ENCODE peak calls at places on chromosomes 4 and X, in five cellular contexts. O is OCI-LY7; P is CD4-positive, alpha-beta T cell; L is H9; B is AG04450. H is an unnamed sample.

GRCh38 chr4:65018313-65018712 is 609.1 kb upstream of the TECRL start:
- DNase-seq in L (no peak), P (no peak), O (no peak), B (no peak), H (no peak)

GRCh38 chrX:107599371-107599970 is 28.8 kb upstream of the PRPS1 start:
- DNase-seq in P (no peak), L (peak), B (no peak), O (no peak), H (no peak)

GRCh38 chr4:8403173-8403753 is 37.3 kb downstream of the ACOX3 start:
- DNase-seq in B (peak), P (peak), L (peak), O (peak), H (no peak)

GRCh38 chr4:99061048-99061447 is 27.5 kb downstream of the ADH5 start:
- DNase-seq in B (no peak), P (no peak), L (no peak), O (no peak), H (no peak)

GRCh38 chr4:154559141-154559841 is 3.5 kb upstream of the FGB start:
- DNase-seq in O (peak), P (no peak), B (no peak), L (peak), H (no peak)

GRCh38 chr4:143711543-143712159 is 11.2 kb upstream of the FREM3 start:
- DNase-seq in L (peak), B (no peak), O (no peak), P (no peak), H (no peak)

GRCh38 chr4:74964311-74964710 is 31.4 kb downstream of the PARM1 start:
- DNase-seq in B (no peak), P (no peak), L (no peak), O (no peak), H (no peak)

GRCh38 chr4:60452259-60452658 is 747.9 kb upstream of the ADGRL3 start:
- DNase-seq in P (no peak), O (no peak), B (no peak), L (no peak), H (no peak)

GRCh38 chr4:108512615-108513505 is 107.5 kb upstream of the RPL34 start:
- DNase-seq in O (no peak), P (peak), L (peak), B (peak), H (no peak)

GRCh38 chrX:78822157-78822683 is 74.7 kb downstream of the LPAR4 start:
- DNase-seq in O (no peak), L (no peak), P (no peak), B (no peak), H (no peak)

GRCh38 chr4:176945314-176945713 is 152.6 kb upstream of the VEGFC start:
- DNase-seq in O (no peak), L (no peak), P (no peak), B (no peak), H (no peak)

GRCh38 chr4:74362347-74362746 is 2.6 kb upstream of the EREG start:
- DNase-seq in P (no peak), O (no peak), L (no peak), B (no peak), H (no peak)

GRCh38 chr4:87896020-87896621 is 63.4 kb downstream of the MEPE start:
- DNase-seq in P (no peak), O (no peak), B (no peak), L (peak), H (no peak)

GRCh38 chr4:147782087-147782781 is 50.3 kb downstream of the ARHGAP10 start:
- DNase-seq in B (no peak), O (no peak), P (no peak), L (no peak), H (no peak)

GRCh38 chr4:38514465-38515146 is 149.4 kb upstream of the KLF3 start:
- DNase-seq in B (no peak), P (no peak), O (no peak), L (no peak), H (no peak)

GRCh38 chrX:132636080-132636479 is 147.2 kb upstream of the MBNL3 start:
- DNase-seq in P (no peak), O (no peak), B (no peak), L (no peak), H (no peak)

GRCh38 chr4:88457307-88458090 is 580 bp downstream of the HERC5 start:
- DNase-seq in P (no peak), B (no peak), O (no peak), L (peak), H (no peak)

GRCh38 chrX:118049713-118050112 is 66.9 kb downstream of the KLHL13 start:
- DNase-seq in O (no peak), B (no peak), L (no peak), P (no peak), H (no peak)

GRCh38 chr4:168766537-168767316 is 243.3 kb downstream of the CBR4 start:
- DNase-seq in O (no peak), B (no peak), P (no peak), L (no peak), H (no peak)

GRCh38 chr4:110516106-110516922 is 40.4 kb downstream of the ENPEP start:
- DNase-seq in L (peak), P (peak), B (no peak), O (peak), H (no peak)
- H3K27ac ChIP-seq in L (no peak), P (no peak), B (no peak), O (no peak), H (peak)

GRCh38 chrX:6225307-6226052 is 3.2 kb downstream of the NLGN4X start:
- DNase-seq in L (no peak), P (no peak), B (no peak), O (no peak), H (no peak)
- TF ChIP-seq CTCF in L (peak), P (no peak), B (no peak), O (no peak), H (no peak)

DNA sequence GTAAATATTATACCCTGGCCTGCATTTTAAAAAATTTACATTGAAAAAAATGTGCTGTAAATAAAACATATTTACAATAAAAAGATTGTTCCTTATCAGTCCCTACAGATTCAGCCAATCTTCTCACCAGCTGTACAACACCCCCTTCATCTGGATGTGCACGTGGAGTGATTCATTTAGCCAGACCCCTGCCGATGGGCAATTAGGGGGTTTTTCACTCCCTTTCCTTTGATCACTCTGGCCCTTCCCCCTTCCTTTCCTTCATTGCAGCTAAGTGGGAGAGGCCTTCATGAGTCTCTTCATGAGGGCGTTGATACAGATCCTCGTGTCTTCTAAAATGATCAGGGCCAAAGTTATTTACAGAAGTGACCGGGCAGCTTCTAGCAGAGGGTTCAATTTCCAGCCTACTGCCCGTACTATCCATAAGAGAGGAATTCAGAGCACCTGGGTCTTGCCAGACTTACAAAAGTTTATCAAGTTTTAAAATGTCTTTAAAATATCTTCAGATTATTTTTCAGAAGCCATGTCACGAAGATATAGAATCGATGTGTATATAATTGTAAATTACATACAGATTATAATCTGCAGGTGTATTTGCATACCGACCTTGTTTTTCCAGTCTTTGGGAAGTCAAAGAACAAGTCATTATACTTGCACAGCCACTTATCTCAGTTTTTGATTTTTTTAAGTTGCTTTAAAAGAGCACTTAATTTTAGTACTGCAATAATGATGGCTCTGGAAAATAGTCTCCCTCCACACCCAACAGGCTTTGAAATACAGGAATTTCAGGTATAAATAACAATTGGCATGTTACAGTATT is 21.4 kb upstream of the RASL11B start:
- DNase-seq in O (no peak), P (no peak), B (no peak), L (no peak), H (no peak)
- H3K27ac ChIP-seq in O (no peak), P (no peak), B (no peak), L (no peak), H (no peak)

DNA sequence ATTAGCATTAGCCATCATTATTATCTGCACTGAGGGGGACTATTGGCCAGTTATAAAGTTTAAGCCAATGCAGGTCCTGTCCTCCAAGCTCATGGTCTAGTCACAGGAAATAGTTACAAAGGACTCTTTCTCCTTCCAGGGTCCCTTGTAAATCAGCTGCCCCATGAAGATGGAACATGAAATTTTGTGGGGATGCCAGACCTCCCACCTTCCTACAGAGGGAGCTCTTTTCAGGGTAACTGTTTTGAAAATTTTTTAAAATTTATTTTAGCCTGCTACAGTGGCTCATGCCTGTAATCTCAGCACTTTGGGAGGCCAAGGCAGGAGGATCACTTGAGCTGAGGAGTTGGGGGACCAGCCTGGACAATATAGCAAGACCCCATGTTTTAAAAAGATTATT is 124.4 kb upstream of the SLC34A2 start:
- DNase-seq in O (no peak), B (no peak), P (no peak), L (no peak), H (no peak)
- TF ChIP-seq CTCF in O (peak), B (peak), P (no peak), L (peak), H (peak)

GRCh38 chr4:14532436-14532835 is 469.8 kb upstream of the CPEB2 start:
- DNase-seq in L (no peak), B (no peak), P (no peak), O (no peak), H (no peak)
- H3K27ac ChIP-seq in L (no peak), B (no peak), P (no peak), O (no peak), H (no peak)

DNA sequence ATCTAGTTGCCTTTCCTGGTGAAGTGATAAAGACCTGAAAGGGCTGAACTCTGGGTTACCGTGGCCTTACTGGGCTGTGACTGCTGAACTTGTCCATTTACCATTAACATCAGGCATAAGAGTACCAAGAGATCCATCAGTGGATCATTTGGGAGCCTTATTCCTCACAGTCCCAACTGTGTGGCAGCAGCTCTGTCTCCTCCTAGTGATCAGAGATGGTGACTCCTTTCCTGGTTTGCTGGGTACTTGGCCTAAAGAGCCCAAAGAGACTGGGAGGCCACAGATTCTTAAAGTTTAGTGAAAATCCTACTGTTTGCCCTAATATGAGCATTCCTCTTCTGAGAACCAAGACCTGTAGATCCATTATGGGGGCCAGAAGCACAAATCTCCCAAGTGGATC is 56.3 kb upstream of the ATP6AP2 start:
- DNase-seq in B (no peak), L (no peak), O (no peak), P (no peak), H (no peak)
- TF ChIP-seq CTCF in B (no peak), L (no peak), O (peak), P (no peak), H (no peak)

DNA sequence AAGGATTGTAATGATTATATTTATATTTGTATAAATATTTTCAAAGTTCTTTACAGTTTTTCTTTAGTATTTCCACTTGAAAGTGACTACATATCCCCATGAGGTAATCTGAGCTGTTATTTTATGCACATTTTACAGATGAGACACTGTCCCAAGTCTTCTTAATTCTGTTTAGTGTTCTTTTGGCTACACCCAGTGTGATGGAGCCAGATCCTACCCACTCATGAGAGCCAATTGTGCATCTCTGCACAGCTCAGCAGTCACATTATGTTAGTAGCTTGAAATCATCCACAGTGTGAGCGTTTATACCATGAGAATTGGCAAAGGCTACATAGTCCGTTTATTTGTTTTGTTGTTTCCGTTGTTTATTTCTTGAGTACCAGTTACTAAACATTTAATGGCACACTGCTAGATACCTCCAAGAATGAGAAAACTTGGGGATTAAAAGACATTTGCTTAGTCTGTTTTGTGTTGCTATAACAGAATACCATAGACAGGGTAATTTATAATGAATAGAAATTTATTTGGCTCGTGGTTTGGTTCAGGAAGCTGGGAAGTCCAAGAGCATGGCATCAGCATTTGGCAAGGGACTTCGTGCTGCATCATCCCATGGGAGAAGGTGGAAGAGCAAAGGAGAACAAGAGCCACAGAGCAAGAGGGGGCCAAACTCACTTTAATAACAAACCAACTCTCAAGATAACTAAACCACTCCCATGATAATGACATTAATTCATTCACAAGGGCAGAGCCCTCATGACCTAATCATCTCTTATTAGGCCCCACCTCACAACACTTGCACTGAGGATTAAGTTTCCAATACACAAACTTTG is 113.1 kb upstream of the ATXN3L start:
- DNase-seq in L (no peak), B (peak), P (no peak), O (no peak), H (no peak)
- H3K27ac ChIP-seq in L (no peak), B (peak), P (no peak), O (no peak), H (peak)

DNA sequence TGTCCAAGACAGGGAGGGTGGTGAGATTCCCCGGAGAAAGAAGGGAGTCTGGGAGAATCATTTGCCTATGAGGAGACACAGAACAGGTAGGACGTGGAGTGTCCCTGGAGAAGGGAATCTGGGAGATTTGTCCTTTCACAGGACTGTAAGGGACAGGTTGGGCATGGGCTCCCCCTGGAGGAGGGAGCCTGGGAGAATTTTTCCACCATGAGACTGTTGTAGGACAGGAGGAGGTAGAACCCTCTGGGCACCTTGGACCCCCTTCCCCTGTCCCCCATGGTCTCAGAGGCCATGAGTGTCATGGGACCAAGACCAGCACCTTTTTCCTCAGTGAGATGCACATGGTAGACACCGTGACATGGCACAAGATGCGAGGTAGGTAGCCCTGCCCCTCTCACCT is 2.8 kb downstream of the PORCN start:
- DNase-seq in B (no peak), P (no peak), L (no peak), O (no peak), H (no peak)
- TF ChIP-seq CTCF in B (peak), P (no peak), L (peak), O (peak), H (no peak)

DNA sequence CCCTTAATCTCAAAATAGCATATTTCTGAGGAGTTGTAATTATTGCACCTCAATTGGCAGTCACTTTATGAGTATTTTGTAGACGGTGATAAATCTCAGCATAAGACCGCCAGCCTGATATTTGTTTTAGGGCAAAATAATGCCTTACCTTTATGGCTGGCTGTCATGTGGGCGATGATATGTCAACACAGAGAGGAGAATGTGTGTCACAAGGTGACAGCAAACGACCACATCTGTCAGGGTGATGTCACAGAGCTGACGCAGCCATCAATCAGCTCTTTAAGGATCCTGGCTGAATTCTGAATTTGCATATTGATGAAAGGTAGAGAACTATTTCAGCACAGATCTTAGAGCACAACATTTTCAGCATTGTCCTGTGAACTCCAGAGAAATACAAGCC is 209.7 kb downstream of the CEP135 start:
- DNase-seq in P (no peak), L (no peak), O (no peak), B (no peak), H (no peak)
- H3K27ac ChIP-seq in P (no peak), L (no peak), O (no peak), B (no peak), H (no peak)

DNA sequence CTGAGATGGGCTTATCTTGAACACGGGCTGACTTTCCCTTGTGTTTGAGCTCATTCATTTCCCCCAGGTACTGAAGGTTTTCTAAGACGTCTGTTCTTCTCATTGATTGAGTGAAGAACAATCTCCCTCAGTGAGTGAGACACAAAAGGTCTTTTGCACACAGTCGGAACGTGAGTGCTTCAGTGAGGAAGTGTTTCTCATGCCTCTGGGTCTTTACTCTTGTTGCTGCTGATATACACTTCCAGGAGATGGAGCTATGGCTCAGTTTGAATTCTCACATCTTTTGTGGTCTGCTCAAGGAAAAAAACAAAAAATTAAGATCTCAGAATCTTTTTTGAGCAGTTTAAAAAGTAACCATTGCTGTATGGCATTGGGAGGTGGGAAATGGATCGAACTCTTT is 981.9 kb upstream of the TENM3 start:
- DNase-seq in L (no peak), B (peak), O (peak), P (no peak), H (no peak)
- TF ChIP-seq CTCF in L (peak), B (peak), O (peak), P (no peak), H (no peak)

H was measured in esophagus squamous epithelium.